ENCODE peak calls at places on chromosomes 1 and 21, in four cellular contexts. V is IMR-90; J is lower lobe of right lung; P is CD8-positive, alpha-beta T cell. K is an unnamed sample. For H3K27me3, the result is how much of the 10 kb centered on the place peaks cover.

GRCh38 chr1:175005085-175005783 is 5.5 kb downstream of the CACYBP start:
- DNase-seq in V (peak), J (no peak), P (no peak), K (peak)

GRCh38 chr1:27727126-27727525 is 1.4 kb downstream of the FAM76A start:
- DNase-seq in P (no peak), J (no peak), V (peak), K (peak)

GRCh38 chr21:35811115-35811806 is 249.1 kb downstream of the SETD4 start:
- DNase-seq in P (no peak), J (no peak), V (no peak), K (no peak)

GRCh38 chr1:161864577-161864976 is 98.5 kb downstream of the ATF6 start:
- DNase-seq in V (peak), J (no peak), P (no peak), K (peak)

GRCh38 chr1:204288061-204288588 is 71.6 kb downstream of the PLEKHA6 start:
- DNase-seq in P (no peak), V (no peak), J (peak), K (peak)

GRCh38 chr1:201229771-201230635 is 39.4 kb downstream of the IGFN1 start:
- DNase-seq in J (no peak), V (peak), P (no peak), K (peak)

GRCh38 chr1:164707868-164708331 is 148.9 kb downstream of the PBX1 start:
- DNase-seq in P (no peak), V (peak), J (no peak), K (peak)

GRCh38 chr1:92831368-92831761 is 475 bp upstream of the RPL5 start:
- DNase-seq in P (no peak), V (no peak), J (no peak), K (no peak)

GRCh38 chr1:228140724-228141081 is 624 bp downstream of the GUK1 start:
- DNase-seq in J (no peak), P (no peak), V (no peak), K (no peak)

GRCh38 chr1:47703981-47704596 is 266.2 kb downstream of the FOXD2 start:
- DNase-seq in P (no peak), J (no peak), V (peak), K (peak)

GRCh38 chr21:45555251-45555556 is 13.0 kb upstream of the SLC19A1 start:
- DNase-seq in J (no peak), P (no peak), V (peak), K (no peak)

GRCh38 chr1:23814016-23814415 is 11.2 kb downstream of the HMGCL start:
- DNase-seq in P (no peak), V (peak), J (no peak), K (no peak)

GRCh38 chr1:85601930-85602329 is 21.4 kb downstream of the CCN1 start:
- DNase-seq in J (no peak), P (no peak), V (no peak), K (no peak)

GRCh38 chr1:50308883-50309282 is 114.4 kb downstream of the DMRTA2 start:
- DNase-seq in V (peak), J (no peak), P (no peak), K (peak)

GRCh38 chr1:33050221-33051076 is 13.8 kb upstream of the AK2 start:
- DNase-seq in V (peak), J (no peak), P (no peak), K (peak)

GRCh38 chr1:243731301-243731891 is 118.6 kb downstream of the AKT3 start:
- DNase-seq in P (no peak), J (no peak), V (peak), K (peak)

GRCh38 chr1:240256836-240257503 is 165.3 kb downstream of the FMN2 start:
- DNase-seq in V (no peak), P (no peak), J (no peak), K (no peak)

DNA sequence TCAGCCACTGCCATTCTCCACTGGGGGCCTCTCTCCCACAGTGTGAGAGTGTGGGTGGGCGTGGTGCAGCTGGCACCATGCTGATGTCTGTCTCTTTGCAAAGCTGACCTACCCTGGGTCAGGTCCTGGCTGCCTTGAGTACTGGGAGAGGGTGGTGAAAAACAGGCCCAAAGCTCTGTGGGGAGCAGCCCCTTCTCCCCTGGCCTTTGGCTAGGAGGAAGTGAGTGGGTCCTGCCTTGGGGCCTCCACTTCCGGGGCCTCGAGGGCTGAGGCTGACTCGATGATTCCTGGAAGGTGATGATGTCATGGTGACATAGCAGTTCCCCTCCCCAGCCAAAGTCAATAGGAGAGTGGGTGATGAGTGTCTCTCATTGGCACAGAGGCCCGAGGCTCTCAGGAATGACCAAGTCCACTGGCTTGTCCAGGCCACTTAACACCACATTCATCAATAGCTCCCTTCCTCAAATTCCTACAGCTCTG is 53.0 kb downstream of the IER5 start:
- DNase-seq in P (no peak), V (peak), J (peak), K (peak)
- H3K4me3 ChIP-seq in P (no peak), V (no peak), J (no peak), K (no peak)

GRCh38 chr1:41367102-41367537 is 5.9 kb downstream of the FOXO6 start:
- DNase-seq in J (no peak), V (no peak), P (no peak), K (no peak)
- H3K27me3 ChIP-seq in J (under half), V (half or more), P (under half), K (under half)

GRCh38 chr1:61389194-61389925 is 307.0 kb downstream of the NFIA start:
- DNase-seq in P (no peak), V (no peak), J (no peak), K (no peak)

GRCh38 chr1:61389926-61390845 is 307.8 kb downstream of the NFIA start:
- DNase-seq in J (no peak), V (no peak), P (no peak), K (no peak)

GRCh38 chr1:61393575-61393974 is 311.2 kb downstream of the NFIA start:
- DNase-seq in J (no peak), V (no peak), P (no peak), K (no peak)

GRCh38 chr1:61392417-61393242 is 310.3 kb downstream of the NFIA start:
- DNase-seq in P (no peak), V (no peak), J (no peak), K (no peak)

DNA sequence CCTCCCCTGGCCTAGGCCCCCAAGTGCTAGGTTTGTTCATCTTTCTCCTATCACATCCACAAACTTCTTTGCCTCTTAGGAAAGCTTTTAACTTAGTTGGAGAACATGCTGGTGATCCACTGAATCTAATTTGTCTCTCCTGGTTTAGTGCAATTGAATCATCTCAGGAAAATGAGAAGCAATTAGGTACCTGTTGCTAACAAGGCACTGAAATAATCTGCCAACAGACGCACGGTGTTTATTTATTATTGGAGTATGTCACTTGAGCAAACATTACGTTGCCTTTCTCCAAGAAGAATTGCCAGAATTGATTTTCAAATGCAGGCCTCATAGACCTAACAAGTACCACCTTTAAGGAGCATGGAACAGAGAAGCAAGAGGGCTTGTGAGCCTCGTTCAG is 309.4 kb downstream of the NFIA start:
- DNase-seq in J (no peak), P (no peak), V (no peak), K (no peak)
- TF ChIP-seq CTCF in J (no peak), P (no peak), V (no peak), K (no peak)

DNA sequence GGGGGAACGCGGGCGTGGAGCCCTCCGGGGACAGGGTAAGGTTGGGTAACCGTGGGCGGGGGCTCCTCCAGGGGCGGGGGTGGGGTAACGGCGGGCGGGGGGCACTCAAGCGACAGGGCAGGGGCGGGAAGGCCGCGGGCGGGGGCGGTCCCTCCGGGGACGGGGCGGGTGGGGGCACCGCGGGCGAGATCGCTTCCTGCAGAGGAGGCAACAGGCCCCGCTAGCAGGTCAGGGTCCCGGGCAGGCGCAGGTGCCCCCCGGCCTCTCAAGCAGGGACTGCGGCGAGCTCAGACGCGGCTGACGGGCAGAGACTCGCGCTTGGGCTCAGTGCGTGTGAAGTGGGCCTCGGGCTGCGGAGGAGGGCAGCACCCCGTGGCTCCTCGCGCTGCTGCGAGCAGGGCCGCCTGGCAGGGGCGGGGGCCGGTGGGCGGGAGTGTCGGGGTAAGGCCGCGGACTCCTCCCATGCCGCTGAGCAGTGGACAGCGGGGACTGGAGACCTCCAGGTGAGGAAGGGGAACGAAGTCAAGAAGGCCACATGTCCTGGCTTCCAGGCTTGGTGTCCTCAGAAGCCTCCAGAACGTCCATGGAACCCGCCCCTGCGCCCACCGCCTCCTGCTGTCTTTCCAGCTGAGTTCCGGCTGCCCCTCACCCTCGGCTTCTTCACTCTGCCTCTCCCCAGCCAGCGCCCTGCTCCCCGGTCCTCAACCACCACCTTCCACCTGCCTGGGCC is 627 bp upstream of the GNB1 start:
- DNase-seq in P (peak), V (peak), J (peak), K (no peak)
- H3K4me3 ChIP-seq in P (peak), V (peak), J (peak), K (peak)

GRCh38 chr1:94100785-94101612 is 19.9 kb downstream of the ABCA4 start:
- DNase-seq in J (no peak), V (no peak), P (no peak), K (no peak)
- H3K27me3 ChIP-seq in J (under half), V (under half), P (under half), K (under half)

GRCh38 chr1:235573880-235574279 is 69.6 kb upstream of the B3GALNT2 start:
- DNase-seq in V (no peak), P (no peak), J (no peak), K (no peak)
- TF ChIP-seq CTCF in V (no peak), P (no peak), J (no peak), K (no peak)

DNA sequence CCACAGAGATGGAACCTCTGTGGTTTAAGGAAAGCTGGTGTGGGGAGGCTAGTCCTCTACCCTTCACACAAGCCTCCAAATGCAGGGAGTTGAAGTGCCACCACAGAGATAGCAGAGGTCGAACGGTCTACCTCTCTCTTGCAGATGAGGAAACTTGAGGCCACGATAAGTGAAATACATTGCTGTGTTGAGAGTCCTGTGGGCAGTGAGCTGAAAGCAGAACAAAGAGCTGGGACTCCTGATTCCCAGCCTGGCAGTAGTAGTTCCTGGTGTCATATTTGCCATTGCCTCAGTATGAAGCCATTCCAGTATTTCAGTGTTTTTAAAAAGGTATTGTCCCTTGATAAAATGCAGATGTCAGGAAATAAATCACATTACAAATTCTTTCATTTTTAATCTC is 28.6 kb downstream of the AK4 start:
- DNase-seq in J (no peak), P (no peak), V (no peak), K (no peak)
- H3K4me3 ChIP-seq in J (no peak), P (no peak), V (no peak), K (no peak)